ENCODE peak calls at places on chromosomes 1 and 21, in seven cellular contexts. H, U, R, F, Y, B and Q are unnamed samples.

GRCh38 chr1:195933816-195934215 is 674.4 kb downstream of the KCNT2 start:
- DNase-seq in H (no peak), U (no peak), R (no peak), F (no peak), Y (no peak), B (no peak), Q (no peak)

GRCh38 chr1:76006234-76006633 is 68.3 kb upstream of the ST6GALNAC3 start:
- DNase-seq in H (peak), U (no peak), R (no peak), F (no peak), Y (peak), B (no peak), Q (no peak)

GRCh38 chr1:17632541-17633193 is 93.2 kb downstream of the ARHGEF10L start:
- DNase-seq in H (peak), U (no peak), R (peak), F (no peak), Y (peak), B (no peak), Q (no peak)

GRCh38 chr1:34868230-34869049 is 8.9 kb upstream of the SMIM12 start:
- DNase-seq in H (no peak), U (no peak), R (no peak), F (no peak), Y (no peak), B (no peak), Q (no peak)

GRCh38 chr1:199313444-199313843 is 674.6 kb downstream of the PTPRC start:
- DNase-seq in H (no peak), U (no peak), R (no peak), F (no peak), Y (no peak), B (no peak), Q (no peak)

GRCh38 chr1:86064899-86065298 is 91.7 kb downstream of the COL24A1 start:
- DNase-seq in H (no peak), U (no peak), R (no peak), F (no peak), Y (no peak), B (no peak), Q (no peak)

GRCh38 chr1:37480125-37480466 is 5.7 kb downstream of the ZC3H12A start:
- DNase-seq in H (no peak), U (no peak), R (no peak), F (no peak), Y (no peak), B (no peak), Q (peak)

GRCh38 chr1:156870734-156871133 is 10.1 kb downstream of the NTRK1 start:
- DNase-seq in H (peak), U (no peak), R (peak), F (no peak), Y (peak), B (no peak), Q (no peak)

GRCh38 chr1:80915491-80915890 is 885.2 kb upstream of the ADGRL2 start:
- DNase-seq in H (no peak), U (no peak), R (no peak), F (no peak), Y (no peak), B (no peak), Q (no peak)

GRCh38 chr21:45982758-45983731 is 1.5 kb downstream of the COL6A1 start:
- DNase-seq in H (no peak), U (no peak), R (no peak), F (no peak), Y (no peak), B (no peak), Q (peak)

GRCh38 chr21:34074283-34075098 is 1.1 kb downstream of the MRPS6 start:
- DNase-seq in H (no peak), U (no peak), R (no peak), F (no peak), Y (no peak), B (no peak), Q (no peak)

GRCh38 chr1:110102081-110102480 is 10.2 kb upstream of the UBL4B start:
- DNase-seq in H (peak), U (no peak), R (no peak), F (no peak), Y (no peak), B (no peak), Q (no peak)

GRCh38 chr1:88311907-88312306 is 372.2 kb upstream of the PKN2 start:
- DNase-seq in H (no peak), U (no peak), R (no peak), F (no peak), Y (no peak), B (no peak), Q (no peak)

GRCh38 chr1:151756291-151756690 is 7.0 kb downstream of the MRPL9 start:
- DNase-seq in H (peak), U (no peak), R (no peak), F (no peak), Y (peak), B (no peak), Q (no peak)